ENCODE peak calls at places on chromosomes 6 and 20, in five cellular contexts. Y, X, I, J and E are unnamed samples.

GRCh38 chr6:45687570-45687969 is 309.8 kb upstream of the SUPT3H start:
- DNase-seq in J (no peak), Y (no peak), I (no peak), X (no peak), E (no peak)

GRCh38 chr6:166433096-166433495 is 50.4 kb upstream of the MPC1 start:
- DNase-seq in X (no peak), Y (no peak), J (no peak), I (no peak), E (no peak)

GRCh38 chr20:24951536-24952047 is 2.5 kb downstream of the CST7 start:
- DNase-seq in J (no peak), X (no peak), I (no peak), Y (no peak), E (no peak)

GRCh38 chr6:46598215-46598614 is 54.4 kb downstream of the CYP39A1 start:
- DNase-seq in J (no peak), I (no peak), X (no peak), Y (no peak), E (no peak)

GRCh38 chr6:50091641-50092040 is 41.9 kb upstream of the DEFB112 start:
- DNase-seq in X (no peak), Y (no peak), J (no peak), I (no peak), E (no peak)

GRCh38 chr6:8079116-8079515 is 14.9 kb upstream of the BLOC1S5 start:
- DNase-seq in X (no peak), Y (no peak), J (no peak), I (no peak), E (no peak)

GRCh38 chr6:50826803-50827202 is 8.1 kb downstream of the TFAP2B start:
- DNase-seq in Y (no peak), I (no peak), J (no peak), X (no peak), E (no peak)

GRCh38 chr20:22403860-22404608 is 180.3 kb downstream of the FOXA2 start:
- DNase-seq in J (no peak), I (no peak), Y (no peak), X (no peak), E (no peak)

GRCh38 chr6:38527371-38527770 is 112.4 kb downstream of the BTBD9 start:
- DNase-seq in Y (no peak), X (no peak), I (no peak), J (no peak), E (no peak)

GRCh38 chr6:8180327-8181161 is 78.2 kb upstream of the EEF1E1 start:
- DNase-seq in J (peak; percentile 84), X (no peak), Y (no peak), I (no peak), E (no peak)

GRCh38 chr6:130778946-130779657 is 48.1 kb upstream of the SMLR1 start:
- DNase-seq in Y (no peak), X (no peak), J (peak; percentile 78), I (no peak), E (no peak)

GRCh38 chr6:73823832-73824231 is 127.8 kb downstream of the CD109 start:
- DNase-seq in J (no peak), X (no peak), Y (no peak), I (no peak), E (no peak)

GRCh38 chr6:53627391-53628218 is 38.0 kb downstream of the KLHL31 start:
- DNase-seq in J (no peak), Y (no peak), I (no peak), X (no peak), E (no peak)

GRCh38 chr20:47220161-47220582 is 136.3 kb downstream of the ZMYND8 start:
- DNase-seq in J (no peak), Y (peak; percentile 37), I (peak; percentile 52), X (peak; percentile 64), E (peak; percentile 38)

GRCh38 chr20:24102290-24102689 is 113.7 kb upstream of the GGTLC1 start:
- DNase-seq in Y (no peak), J (no peak), X (no peak), I (peak; percentile 15), E (no peak)

GRCh38 chr20:8583209-8584106 is 451.4 kb downstream of the PLCB1 start:
- DNase-seq in X (no peak), J (peak; percentile 65), Y (no peak), I (peak; percentile 36), E (no peak)

GRCh38 chr20:2799688-2800589 is 488 bp downstream of the CPXM1 start:
- DNase-seq in I (no peak), J (no peak), Y (no peak), X (no peak), E (no peak)

GRCh38 chr20:57505991-57506390 is 18.9 kb downstream of the CTCFL start:
- DNase-seq in X (no peak), I (no peak), J (no peak), Y (no peak), E (no peak)

GRCh38 chr20:38961530-38962043 is 557 bp upstream of the DHX35 start:
- DNase-seq in X (no peak), I (peak; percentile 27), J (no peak), Y (peak; percentile 11), E (no peak)

GRCh38 chr6:106894978-106895702 is 79.4 kb downstream of the CD24 start:
- DNase-seq in X (no peak), I (peak; percentile 20), J (peak; percentile 9), Y (no peak), E (no peak)

GRCh38 chr6:89528865-89529264 is 95.9 kb downstream of the ANKRD6 start:
- DNase-seq in X (no peak), I (peak; percentile 37), Y (no peak), J (no peak), E (no peak)

GRCh38 chr6:121143476-121143875 is 190.8 kb downstream of the TBC1D32 start:
- DNase-seq in I (no peak), J (peak; percentile 22), Y (no peak), X (no peak), E (no peak)

GRCh38 chr6:28633445-28634215 is 107.9 kb downstream of the GPX5 start:
- DNase-seq in Y (no peak), I (no peak), J (no peak), X (peak; percentile 56), E (no peak)

GRCh38 chr6:18990313-18990978 is 603.3 kb downstream of the RNF144B start:
- DNase-seq in I (peak; percentile 68), X (peak; percentile 87), J (peak; percentile 25), Y (no peak), E (no peak)

DNA sequence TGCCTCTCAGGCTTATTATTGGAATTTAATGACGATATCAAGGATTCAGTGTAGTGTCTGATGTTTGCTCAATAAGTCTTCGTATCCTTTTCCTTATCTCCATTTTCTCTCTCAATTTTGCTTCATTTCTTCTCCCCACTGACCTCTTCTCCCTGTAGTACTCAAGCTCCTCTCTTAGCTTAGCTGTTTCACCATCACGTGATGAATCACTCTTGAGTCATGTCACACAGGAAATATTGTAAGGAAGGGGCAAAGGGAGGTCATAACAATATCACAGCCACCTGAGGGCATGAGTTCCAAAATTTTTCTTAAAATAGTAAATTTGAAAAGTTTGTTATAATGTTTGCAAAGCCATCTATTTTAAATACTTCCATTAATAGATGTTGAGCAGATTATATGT is 392.2 kb upstream of the MARCKS start:
- DNase-seq in Y (no peak), I (no peak), X (no peak), J (peak; percentile 65), E (no peak)
- H3K9me3 ChIP-seq in Y (no peaks in the 10 kb centered on the region), I (no peaks in the 10 kb centered on the region), X (no peaks in the 10 kb centered on the region), J (no peaks in the 10 kb centered on the region), E (no peaks in the 10 kb centered on the region)

GRCh38 chr6:169991913-169992312 is 240.5 kb downstream of the ERMARD start:
- DNase-seq in X (no peak), Y (no peak), J (no peak), I (no peak), E (no peak)

GRCh38 chr6:169996652-169997051 is 245.2 kb downstream of the ERMARD start:
- DNase-seq in X (no peak), J (no peak), I (no peak), Y (no peak), E (no peak)

GRCh38 chr6:169994734-169995133 is 243.3 kb downstream of the ERMARD start:
- DNase-seq in Y (no peak), X (no peak), I (no peak), J (no peak), E (no peak)

GRCh38 chr6:169991031-169991390 is 239.6 kb downstream of the ERMARD start:
- DNase-seq in J (no peak), Y (no peak), I (no peak), X (no peak), E (no peak)

GRCh38 chr6:169993861-169994481 is 242.5 kb downstream of the ERMARD start:
- DNase-seq in X (no peak), I (no peak), J (no peak), Y (no peak), E (no peak)
- H3K9me3 ChIP-seq in X (no peaks in the 10 kb centered on the region), I (no peaks in the 10 kb centered on the region), J (no peaks in the 10 kb centered on the region), Y (no peaks in the 10 kb centered on the region), E (no peaks in the 10 kb centered on the region)

GRCh38 chr20:32959351-32960221 is 44.6 kb downstream of the SUN5 start:
- DNase-seq in I (no peak), X (no peak), Y (no peak), J (no peak), E (no peak)

GRCh38 chr20:32960222-32960518 is 44.1 kb downstream of the SUN5 start:
- DNase-seq in Y (no peak), I (no peak), J (no peak), X (no peak), E (no peak)

GRCh38 chr20:32960849-32961731 is 43.1 kb downstream of the SUN5 start:
- DNase-seq in I (no peak), X (no peak), J (no peak), Y (no peak), E (no peak)

GRCh38 chr20:32958574-32958973 is 45.7 kb downstream of the SUN5 start:
- DNase-seq in X (no peak), J (no peak), I (no peak), Y (no peak), E (no peak)

GRCh38 chr20:32957451-32957850 is 46.8 kb downstream of the SUN5 start:
- DNase-seq in X (no peak), Y (no peak), I (no peak), J (no peak), E (no peak)
- H3K9me3 ChIP-seq in X (no peaks in the 10 kb centered on the region), Y (peaks cover 28% of the 10 kb centered on the region), I (peaks cover 11% of the 10 kb centered on the region), J (peaks cover 3% of the 10 kb centered on the region), E (peaks cover 8% of the 10 kb centered on the region)

GRCh38 chr20:62105592-62105991 is 16.7 kb upstream of the LSM14B start:
- DNase-seq in Y (no peak), I (no peak), X (no peak), J (no peak), E (no peak)
- H3K9me3 ChIP-seq in Y (peaks cover 85% of the 10 kb centered on the region), I (peaks cover 16% of the 10 kb centered on the region), X (peaks cover 7% of the 10 kb centered on the region), J (peaks cover 20% of the 10 kb centered on the region), E (peaks cover 5% of the 10 kb centered on the region)

DNA sequence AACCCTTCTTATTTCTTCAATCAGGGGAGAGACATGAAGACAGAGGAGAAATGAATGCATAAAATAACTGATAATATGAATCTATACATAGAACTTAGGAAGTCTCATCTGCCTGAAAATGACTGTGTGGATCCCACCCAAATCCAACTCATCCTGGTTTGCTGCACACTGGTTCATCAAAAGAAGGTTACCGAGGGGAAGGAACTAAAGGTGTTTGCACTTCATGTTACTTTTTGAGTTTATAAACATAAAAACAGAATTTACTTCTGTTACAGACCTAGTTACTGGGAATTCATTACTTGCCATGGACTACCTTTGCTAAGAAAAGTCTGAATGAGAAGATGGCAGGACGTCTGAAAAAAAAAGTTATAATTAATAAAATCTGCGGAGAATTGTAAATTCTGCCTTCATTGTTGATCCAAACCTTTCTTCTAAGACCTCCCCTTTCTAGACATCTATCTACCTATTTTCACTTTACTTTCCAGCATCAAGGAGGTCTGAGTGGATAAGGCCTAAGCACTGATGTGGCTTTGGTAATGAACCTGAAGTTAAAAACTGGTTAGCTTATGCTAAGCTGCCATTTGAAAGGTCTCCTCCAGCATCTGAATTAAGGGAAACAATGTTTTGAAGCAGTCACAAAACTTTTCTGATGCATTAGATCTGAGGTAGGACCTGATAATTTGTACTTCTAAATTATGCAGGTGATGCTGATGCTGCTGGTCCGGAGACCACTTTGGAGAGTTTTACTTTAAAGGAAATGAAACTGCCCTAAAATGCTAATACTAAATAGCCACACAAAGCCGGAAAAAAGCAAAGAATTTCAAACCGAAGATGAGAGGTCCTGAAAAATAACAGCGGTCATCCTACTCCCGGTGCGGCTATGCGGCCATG is 84.0 kb downstream of the HFE start:
- DNase-seq in Y (no peak), J (no peak), X (no peak), I (peak; percentile 36), E (no peak)
- H3K9me3 ChIP-seq in Y (no peaks in the 10 kb centered on the region), J (no peaks in the 10 kb centered on the region), X (no peaks in the 10 kb centered on the region), I (no peaks in the 10 kb centered on the region), E (no peaks in the 10 kb centered on the region)